ENCODE peak calls at places on chromosomes 12 and 14, in five cellular contexts. N is uterus, G is body of pancreas, C is MM.1S, J is GM13976. B is an unnamed sample.
A peak's percentile ranks its signal among the peaks of the same experiment; 100 is the strongest.

GRCh38 chr14:92686411-92686762 is 62.0 kb downstream of the LGMN start:
- DNase-seq in C (no peak), J (no peak), N (no peak), G (no peak), B (no peak)

GRCh38 chr12:27272375-27273028 is 28.4 kb downstream of the STK38L start:
- DNase-seq in G (peak; percentile 58), J (no peak), N (peak; percentile 45), C (no peak), B (no peak)

GRCh38 chr14:99930420-99931274 is 134.6 kb upstream of the EVL start:
- DNase-seq in G (no peak), J (peak; percentile 72), N (no peak), C (no peak), B (no peak)

GRCh38 chr14:51022769-51023168 is 72.1 kb downstream of the TRIM9 start:
- DNase-seq in G (no peak), C (no peak), J (no peak), N (no peak), B (no peak)

GRCh38 chr12:90004319-90005074 is 295.9 kb upstream of the ATP2B1 start:
- DNase-seq in G (no peak), C (no peak), J (no peak), N (no peak), B (no peak)

GRCh38 chr12:91577586-91578539 is 395.2 kb upstream of the DCN start:
- DNase-seq in N (no peak), J (peak; percentile 37), C (peak; percentile 46), G (no peak), B (no peak)

GRCh38 chr12:1776139-1776975 is 44.0 kb upstream of the LRTM2 start:
- DNase-seq in J (no peak), N (no peak), G (no peak), C (no peak), B (no peak)

GRCh38 chr12:48917857-48918537 is 7.3 kb downstream of the FKBP11 start:
- DNase-seq in N (no peak), G (no peak), J (no peak), C (peak; percentile 38), B (no peak)

GRCh38 chr14:68921666-68922065 is 57.4 kb downstream of the ACTN1 start:
- DNase-seq in J (no peak), G (no peak), N (no peak), C (no peak), B (no peak)
- TF ChIP-seq CTCF in J (no peak), G (no peak), N (no peak), C (no peak), B (no peak)

DNA sequence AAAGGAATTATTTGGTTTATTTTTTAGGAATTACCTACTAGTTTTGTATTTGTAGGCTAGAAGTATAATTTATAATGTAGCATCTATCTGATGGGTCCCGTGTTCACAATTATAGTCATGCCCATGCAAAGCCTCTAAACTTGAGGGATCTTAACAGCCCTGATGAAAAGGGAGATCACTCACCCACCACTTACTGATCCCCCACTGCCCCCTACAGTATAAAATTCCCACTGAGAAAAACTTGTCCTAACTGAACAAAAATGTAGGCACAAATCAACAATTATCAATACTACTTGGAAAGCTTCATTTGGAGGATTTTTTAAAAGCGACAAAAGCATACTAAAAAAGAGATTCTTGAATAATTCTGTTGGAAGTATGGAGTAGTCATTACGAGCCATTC is 21.0 kb downstream of the WIF1 start:
- DNase-seq in N (no peak), G (no peak), C (no peak), J (no peak), B (no peak)
- TF ChIP-seq CTCF in N (no peak), G (no peak), C (peak; percentile 15), J (no peak), B (no peak)

GRCh38 chr12:47801170-47801903 is 18.4 kb downstream of the HDAC7 start:
- DNase-seq in C (no peak), G (peak; percentile 47), J (no peak), N (no peak), B (no peak)

GRCh38 chr12:47801904-47802246 is 17.8 kb downstream of the HDAC7 start:
- DNase-seq in J (no peak), G (no peak), C (no peak), N (no peak), B (no peak)

GRCh38 chr12:47800582-47800981 is 19.1 kb downstream of the HDAC7 start:
- DNase-seq in G (no peak), J (no peak), N (no peak), C (no peak), B (no peak)

GRCh38 chr12:47803196-47803875 is 16.4 kb downstream of the HDAC7 start:
- DNase-seq in C (no peak), G (no peak), J (no peak), N (no peak), B (no peak)

DNA sequence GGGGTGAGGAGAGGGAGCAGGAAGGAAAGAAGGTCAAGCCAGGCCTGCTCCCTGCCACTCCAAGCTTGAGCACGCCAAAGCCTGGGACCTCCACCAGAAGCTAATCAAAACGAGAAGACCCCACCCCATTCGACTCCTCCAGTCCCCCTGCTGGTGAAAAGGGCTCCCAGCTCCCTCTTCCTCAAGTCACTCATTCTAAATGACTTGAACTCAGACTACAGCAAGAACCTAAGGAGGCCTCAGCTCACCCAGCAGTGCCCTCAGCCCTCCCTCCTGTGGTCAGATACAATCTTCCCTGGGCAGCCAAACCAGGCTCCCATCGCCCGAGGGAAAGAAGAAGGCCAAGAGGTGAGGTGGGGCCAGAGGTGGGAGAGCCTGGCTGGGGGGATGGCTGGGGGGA is 17.4 kb downstream of the HDAC7 start:
- DNase-seq in G (no peak), J (no peak), N (no peak), C (no peak), B (no peak)
- TF ChIP-seq CTCF in G (no peak), J (no peak), N (no peak), C (peak; percentile 26), B (no peak)

GRCh38 chr14:30108975-30109700 is 181.5 kb upstream of the PRKD1 start:
- DNase-seq in G (no peak), J (no peak), C (no peak), N (no peak), B (no peak)
- TF ChIP-seq CTCF in G (no peak), J (no peak), C (no peak), N (no peak), B (no peak)

GRCh38 chr14:24436355-24437019 is 6.1 kb downstream of the SDR39U1 start:
- DNase-seq in J (peak; percentile 76), N (no peak), C (no peak), G (peak; percentile 59), B (no peak)

GRCh38 chr14:24435998-24436354 is 6.2 kb downstream of the KHNYN start:
- DNase-seq in N (no peak), C (no peak), G (no peak), J (peak; percentile 10), B (no peak)

GRCh38 chr14:24437736-24438067 is 4.9 kb downstream of the SDR39U1 start:
- DNase-seq in J (no peak), C (no peak), G (no peak), N (no peak), B (no peak)

GRCh38 chr14:24438198-24439095 is 4.1 kb downstream of the SDR39U1 start:
- DNase-seq in N (no peak), C (no peak), J (no peak), G (no peak), B (no peak)

DNA sequence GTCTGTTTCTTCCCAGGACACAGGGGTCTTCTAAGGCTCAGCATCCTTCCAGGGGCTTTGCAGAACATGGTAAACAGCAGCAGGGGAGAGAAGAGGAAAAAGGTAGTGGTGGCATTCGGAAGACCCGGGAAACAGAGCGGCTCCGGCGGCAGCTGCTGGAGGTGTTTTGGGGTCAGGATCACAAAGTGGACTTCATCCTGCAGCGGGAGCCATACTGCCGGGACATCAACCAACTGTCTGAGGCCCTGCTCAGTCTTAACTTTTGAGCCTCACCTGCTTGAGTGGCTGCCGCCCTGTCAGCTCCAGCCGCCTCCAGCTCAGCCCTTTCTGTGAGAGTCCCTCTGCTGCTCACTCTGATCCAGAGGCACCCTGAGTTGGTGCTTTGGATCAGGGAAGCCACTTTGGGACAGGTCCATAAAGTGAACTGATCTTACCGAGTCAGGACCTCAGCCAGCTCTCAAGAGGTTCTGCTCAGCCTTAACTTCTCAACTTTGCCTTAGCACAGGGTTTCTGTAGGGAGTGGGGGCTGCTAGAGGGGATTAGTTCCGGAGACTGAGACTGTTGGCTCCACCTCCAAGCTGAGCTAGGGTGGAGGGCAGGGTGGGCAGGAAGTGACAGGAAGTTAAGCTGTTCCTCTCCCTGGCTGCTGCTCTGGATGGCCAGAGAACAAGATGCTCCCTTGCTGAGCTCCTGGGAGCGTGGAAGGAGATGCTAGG is 5.4 kb downstream of the SDR39U1 start:
- DNase-seq in J (peak; percentile 10), N (no peak), C (no peak), G (no peak), B (no peak)
- TF ChIP-seq CTCF in J (no peak), N (no peak), C (no peak), G (no peak), B (no peak)

GRCh38 chr12:128853321-128854197 is at the start of gene GLT1D1:
- DNase-seq in G (no peak), C (no peak), J (peak; percentile 74), N (no peak), B (no peak)
- TF ChIP-seq CTCF in G (no peak), C (no peak), J (no peak), N (no peak), B (no peak)

GRCh38 chr14:73748858-73749357 is 34.7 kb upstream of the PNMA1 start:
- DNase-seq in G (no peak), N (no peak), C (no peak), J (no peak), B (no peak)

GRCh38 chr14:73747386-73748211 is 33.4 kb upstream of the PNMA1 start:
- DNase-seq in N (no peak), J (no peak), G (no peak), C (no peak), B (no peak)

GRCh38 chr14:73744874-73745529 is 30.8 kb upstream of the PNMA1 start:
- DNase-seq in C (no peak), G (no peak), N (no peak), J (no peak), B (no peak)

GRCh38 chr14:73745571-73746539 is 31.7 kb upstream of the PNMA1 start:
- DNase-seq in J (no peak), N (no peak), G (no peak), C (no peak), B (no peak)

GRCh38 chr14:73746540-73747385 is 32.6 kb upstream of the PNMA1 start:
- DNase-seq in G (no peak), N (no peak), J (no peak), C (no peak), B (no peak)
- TF ChIP-seq CTCF in G (no peak), N (peak; percentile 21), J (no peak), C (no peak), B (no peak)

B was measured in omental fat pad.